ENCODE peak calls at places on chromosome 18, in nine cellular contexts. L, Q, B, H, N, I, O, E and C are unnamed samples.

GRCh38 chr18:62897153-62897552 is 181.8 kb downstream of the PHLPP1 start:
- DNase-seq in Q (no peak), E (no peak), B (peak; percentile 22), I (no peak), N (no peak), H (peak; percentile 68), O (no peak), L (no peak), C (no peak)

GRCh38 chr18:41753826-41754225 is 201.2 kb upstream of the PIK3C3 start:
- DNase-seq in O (no peak), L (no peak), E (no peak), N (no peak), H (peak; percentile 34), I (no peak), Q (no peak), B (no peak), C (no peak)

GRCh38 chr18:12031836-12032235 is 50.5 kb downstream of the IMPA2 start:
- DNase-seq in N (no peak), H (peak; percentile 90), I (peak; percentile 76), O (no peak), L (no peak), B (peak; percentile 57), E (no peak), Q (no peak), C (peak; percentile 25)

GRCh38 chr18:58776084-58776483 is 88.6 kb upstream of the ZNF532 start:
- DNase-seq in O (no peak), B (no peak), I (no peak), H (peak; percentile 41), E (no peak), Q (no peak), N (peak; percentile 28), L (no peak), C (no peak)

GRCh38 chr18:1846640-1847039 is 724.7 kb downstream of the METTL4 start:
- DNase-seq in Q (peak; percentile 25), H (peak; percentile 73), E (no peak), B (peak; percentile 8), L (no peak), I (no peak), O (no peak), N (peak; percentile 44), C (no peak)

GRCh38 chr18:75210274-75211001 is at the start of gene TSHZ1:
- DNase-seq in L (no peak), B (peak; percentile 81), N (peak; percentile 91), Q (peak; percentile 90), O (peak; percentile 80), E (no peak), H (peak; percentile 86), I (peak; percentile 58), C (no peak)

GRCh38 chr18:12838178-12838634 is 45.8 kb downstream of the PTPN2 start:
- DNase-seq in E (peak; percentile 74), O (no peak), H (peak; percentile 92), L (no peak), N (peak; percentile 97), B (peak; percentile 66), Q (peak; percentile 90), I (no peak), C (no peak)

GRCh38 chr18:22253676-22254075 is 84.3 kb downstream of the GATA6 start:
- DNase-seq in L (no peak), Q (no peak), B (no peak), O (no peak), H (no peak), N (no peak), I (no peak), E (no peak), C (no peak)

DNA sequence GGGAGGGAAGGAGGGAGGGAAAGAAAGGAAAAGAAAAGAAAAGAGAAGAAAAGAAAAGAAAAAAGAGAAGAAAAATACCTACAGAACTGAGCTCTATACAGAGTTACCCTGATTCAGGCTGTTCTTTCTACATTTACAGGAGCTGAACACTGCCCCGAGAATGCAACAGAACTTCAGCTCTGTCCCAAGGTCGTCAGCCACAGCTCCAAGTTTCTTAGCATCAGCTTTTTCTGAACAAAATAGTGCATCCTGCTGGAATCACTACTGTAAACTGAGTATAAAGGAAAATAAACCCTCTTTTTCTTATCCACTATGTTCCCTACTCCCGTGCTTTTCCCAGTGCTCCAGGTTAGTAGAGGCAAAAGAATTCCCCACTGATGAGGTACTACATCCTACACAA is 4.7 kb upstream of the PPP4R1 start:
- DNase-seq in N (no peak), B (no peak), O (no peak), L (no peak), E (no peak), I (no peak), Q (no peak), H (peak; percentile 17), C (no peak)
- TF ChIP-seq CTCF in N (no peak), B (no peak), O (no peak), L (no peak), E (no peak), I (no peak), Q (no peak), H (no peak), C (no peak)

DNA sequence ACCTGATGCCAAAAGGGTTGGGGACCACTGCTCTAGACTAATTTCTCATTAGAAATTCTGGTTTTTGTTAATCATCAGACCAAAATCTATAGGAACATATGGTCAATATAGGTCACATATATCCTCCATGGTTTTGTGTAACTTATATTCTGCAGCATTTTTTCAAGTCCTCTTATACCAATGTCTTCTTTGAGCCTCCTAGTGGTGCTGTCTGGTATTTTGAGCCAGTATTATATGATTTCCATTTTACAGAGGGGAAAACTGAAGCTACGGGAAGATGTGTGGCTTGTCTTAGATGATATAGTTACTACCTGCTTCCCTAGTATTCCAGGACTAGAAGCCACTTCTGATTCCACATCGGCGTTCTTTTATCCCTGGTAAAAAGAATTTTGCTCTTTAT is 13.8 kb downstream of the MAPK4 start:
- DNase-seq in N (peak; percentile 25), L (no peak), B (no peak), Q (peak; percentile 8), H (no peak), I (no peak), O (no peak), E (no peak), C (no peak)
- TF ChIP-seq CTCF in N (peak; percentile 17), L (peak; percentile 38), B (no peak), Q (peak; percentile 19), H (peak; percentile 11), I (no peak), O (peak; percentile 26), E (no peak), C (peak; percentile 60)

GRCh38 chr18:72866901-72867701 is 686 bp downstream of the NETO1 start:
- DNase-seq in O (peak; percentile 62), N (no peak), H (peak; percentile 36), L (peak; percentile 27), E (no peak), Q (no peak), B (no peak), I (no peak), C (no peak)

GRCh38 chr18:72871091-72871490 is 3.3 kb upstream of the NETO1 start:
- DNase-seq in I (no peak), B (peak; percentile 40), H (peak; percentile 41), O (no peak), L (no peak), Q (no peak), E (no peak), N (peak; percentile 93), C (no peak)

GRCh38 chr18:72867721-72868665 is at the start of gene NETO1:
- DNase-seq in L (peak; percentile 42), E (no peak), O (peak; percentile 54), H (peak; percentile 41), I (no peak), N (no peak), Q (no peak), B (no peak), C (no peak)

GRCh38 chr18:72868666-72869661 is 1.2 kb upstream of the NETO1 start:
- DNase-seq in L (peak; percentile 24), H (no peak), B (no peak), Q (no peak), N (no peak), E (no peak), I (no peak), O (peak; percentile 30), C (no peak)

GRCh38 chr18:72869786-72870185 is 2.0 kb upstream of the NETO1 start:
- DNase-seq in Q (no peak), I (no peak), B (no peak), O (peak; percentile 20), E (no peak), L (no peak), N (no peak), H (no peak), C (no peak)
- TF ChIP-seq CTCF in Q (no peak), I (no peak), B (no peak), O (no peak), E (no peak), L (no peak), N (no peak), H (no peak), C (no peak)

DNA sequence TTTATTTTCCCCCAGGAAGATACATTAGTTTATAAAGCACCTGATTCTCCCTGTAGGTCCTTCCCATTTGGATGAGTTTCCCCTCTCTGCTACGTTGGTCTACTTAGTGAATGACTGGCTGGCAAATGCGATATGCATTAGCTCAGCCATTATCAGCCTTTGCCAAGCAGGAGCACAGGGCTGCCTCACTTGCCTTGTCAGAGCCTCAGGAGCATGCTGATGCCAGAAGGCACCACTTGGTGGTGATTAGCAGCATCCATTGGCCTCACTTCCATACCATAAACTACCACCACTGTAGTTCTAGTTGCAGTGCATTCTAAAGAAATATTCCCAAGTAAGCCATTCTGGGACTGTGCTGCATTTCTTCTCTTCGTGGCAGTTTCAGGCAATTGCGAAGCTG is 442.8 kb upstream of the CHST9 start:
- DNase-seq in H (no peak), N (no peak), I (no peak), L (no peak), O (no peak), Q (no peak), E (no peak), B (no peak), C (no peak)
- TF ChIP-seq CTCF in H (no peak), N (no peak), I (no peak), L (peak; percentile 8), O (no peak), Q (no peak), E (no peak), B (no peak), C (peak; percentile 17)

DNA sequence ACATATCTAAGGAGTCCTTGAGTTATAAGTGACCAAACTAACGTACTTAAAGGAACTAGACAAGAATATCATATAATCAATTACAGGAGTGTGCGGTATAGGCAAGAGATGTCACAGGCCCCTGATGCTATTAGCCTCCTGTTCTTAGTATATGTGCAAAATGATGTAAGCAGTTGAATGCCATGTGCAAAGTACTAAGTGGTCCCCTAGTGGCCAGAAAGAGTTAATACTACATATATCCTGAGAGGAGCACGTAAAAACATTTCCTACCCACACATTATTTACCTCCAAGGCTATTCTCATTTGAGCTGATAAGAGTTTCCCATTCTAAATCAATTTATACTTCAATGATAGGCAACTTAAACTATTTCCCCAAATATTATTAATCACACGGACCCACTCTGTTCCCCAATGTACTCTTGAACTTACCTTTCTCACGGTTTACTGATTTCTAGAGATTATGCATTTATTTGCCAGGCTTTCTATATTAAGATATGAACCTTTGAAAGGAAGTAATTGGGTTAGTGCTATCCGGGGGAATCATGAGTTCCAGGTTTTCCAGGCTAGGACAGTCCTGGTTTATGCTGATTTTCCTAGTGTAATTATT is 158.0 kb upstream of the KLHL14 start:
- DNase-seq in B (no peak), E (no peak), O (peak; percentile 63), L (no peak), I (no peak), N (peak; percentile 39), H (peak; percentile 63), Q (peak; percentile 54), C (no peak)
- TF ChIP-seq CTCF in B (peak; percentile 72), E (peak; percentile 23), O (peak; percentile 74), L (peak; percentile 80), I (peak; percentile 24), N (peak; percentile 61), H (peak; percentile 78), Q (peak; percentile 44), C (peak; percentile 80)

GRCh38 chr18:5868218-5868904 is 27.0 kb downstream of the TMEM200C start:
- DNase-seq in I (peak; percentile 59), Q (peak; percentile 78), B (peak; percentile 79), N (peak; percentile 42), H (peak; percentile 76), L (peak; percentile 68), O (peak; percentile 94), E (peak; percentile 57), C (peak; percentile 76)

GRCh38 chr18:5865521-5865920 is 29.8 kb downstream of the TMEM200C start:
- DNase-seq in H (no peak), B (no peak), E (no peak), Q (no peak), O (no peak), L (no peak), I (no peak), N (no peak), C (no peak)
- TF ChIP-seq CTCF in H (no peak), B (no peak), E (no peak), Q (no peak), O (no peak), L (no peak), I (no peak), N (no peak), C (no peak)